ENCODE peak calls at places on chromosomes 2 and 18, in five cellular contexts. L is HAP-1, U is H4, N is memory B cell, C is WTC11. H is an unnamed sample.

GRCh38 chr2:47076586-47077441 is 78.3 kb downstream of the STPG4 start:
- DNase-seq in N (no peak), C (no peak), L (peak; percentile 75), U (peak; percentile 90), H (no peak)

GRCh38 chr2:196335238-196335637 is 163.9 kb upstream of the STK17B start:
- DNase-seq in N (no peak), U (peak; percentile 72), L (no peak), C (no peak), H (no peak)

GRCh38 chr18:3248670-3249359 is 1.2 kb downstream of the MYL12A start:
- DNase-seq in L (peak; percentile 44), C (no peak), U (peak; percentile 59), N (no peak), H (no peak)

GRCh38 chr2:26344581-26345283 is 1.2 kb upstream of the SELENOI start:
- DNase-seq in L (peak; percentile 39), U (no peak), N (no peak), C (peak; percentile 36), H (no peak)

GRCh38 chr18:70985948-70986347 is 697.1 kb downstream of the SOCS6 start:
- DNase-seq in N (no peak), U (no peak), L (no peak), C (no peak), H (no peak)

GRCh38 chr2:71933467-71934319 is 214.0 kb downstream of the CYP26B1 start:
- DNase-seq in U (peak; percentile 48), L (no peak), N (no peak), C (no peak), H (no peak)

GRCh38 chr2:191625016-191625415 is 52.9 kb upstream of the NABP1 start:
- DNase-seq in L (no peak), C (no peak), N (peak; percentile 20), U (peak; percentile 96), H (no peak)

GRCh38 chr18:22637787-22638186 is 220.1 kb upstream of the CTAGE1 start:
- DNase-seq in N (no peak), L (no peak), C (no peak), U (peak; percentile 13), H (no peak)

GRCh38 chr18:398866-399637 is 101.4 kb downstream of the COLEC12 start:
- DNase-seq in U (no peak), N (no peak), L (no peak), C (no peak), H (no peak)

GRCh38 chr2:217849576-217849975 is 153.2 kb downstream of the TNS1 start:
- DNase-seq in U (no peak), L (no peak), C (no peak), N (no peak), H (no peak)